ENCODE peak calls at places on chromosomes 2 and 18, in nine cellular contexts. J is CD8-positive, alpha-beta T cell; K is A549; S is foreskin fibroblast; M is progenitor cell of endocrine pancreas; U is mammary epithelial cell; T is endodermal cell; I is upper lobe of left lung; C is pancreas. Y is an unnamed sample.

GRCh38 chr2:39703473-39703872 is 37.8 kb downstream of the TMEM178A start:
- DNase-seq in I (no peak), J (no peak), K (no peak), M (no peak), T (no peak), C (no peak), S (no peak), U (no peak), Y (no peak)

GRCh38 chr2:21800356-21800755 is 676.6 kb downstream of the TDRD15 start:
- DNase-seq in K (no peak), S (no peak), M (no peak), J (no peak), I (no peak), C (no peak), T (no peak), U (no peak), Y (no peak)

GRCh38 chr2:173043897-173044472 is 31.7 kb upstream of the MAP3K20 start:
- DNase-seq in T (no peak), K (no peak), S (no peak), C (no peak), U (no peak), J (no peak), I (no peak), M (no peak), Y (no peak)

GRCh38 chr2:11963966-11964365 is 217.5 kb downstream of the LPIN1 start:
- DNase-seq in C (no peak), M (no peak), J (no peak), I (no peak), T (no peak), K (no peak), S (no peak), U (peak; percentile 60), Y (no peak)

GRCh38 chr2:9025746-9026145 is 22.3 kb upstream of the MBOAT2 start:
- DNase-seq in K (no peak), U (no peak), M (no peak), S (no peak), C (no peak), T (no peak), I (no peak), J (no peak), Y (no peak)

GRCh38 chr2:48601349-48601748 is 16.3 kb upstream of the GTF2A1L start:
- DNase-seq in C (no peak), K (no peak), U (peak; percentile 9), M (no peak), J (no peak), S (no peak), I (peak; percentile 51), T (peak; percentile 81), Y (no peak)

GRCh38 chr2:161039071-161039470 is 121.2 kb upstream of the TANK start:
- DNase-seq in C (no peak), S (no peak), K (no peak), M (no peak), J (no peak), U (no peak), I (no peak), T (no peak), Y (no peak)

GRCh38 chr2:158502984-158503383 is 46.2 kb downstream of the PKP4 start:
- DNase-seq in M (no peak), U (no peak), S (peak; percentile 69), J (no peak), K (peak; percentile 18), I (no peak), T (no peak), C (no peak), Y (peak; percentile 93)

GRCh38 chr2:197813093-197813787 is 8.8 kb downstream of the PLCL1 start:
- DNase-seq in T (peak; percentile 47), I (no peak), S (peak; percentile 30), C (no peak), M (no peak), U (peak; percentile 41), J (no peak), K (peak; percentile 31), Y (no peak)

GRCh38 chr2:30371772-30372373 is 75.2 kb upstream of the LCLAT1 start:
- DNase-seq in S (no peak), T (no peak), U (no peak), I (peak; percentile 10), J (no peak), K (no peak), M (no peak), C (no peak), Y (no peak)

GRCh38 chr18:22282311-22283235 is 113.2 kb downstream of the GATA6 start:
- DNase-seq in I (no peak), C (no peak), S (no peak), M (no peak), K (peak; percentile 72), T (peak; percentile 57), U (peak; percentile 86), J (peak; percentile 35), Y (peak; percentile 21)

GRCh38 chr2:165902929-165903328 is 50.6 kb downstream of the TTC21B start:
- DNase-seq in U (peak; percentile 9), S (no peak), M (no peak), K (no peak), J (no peak), T (no peak), I (no peak), C (no peak), Y (no peak)

GRCh38 chr2:25373269-25373981 is 31.7 kb upstream of the DNMT3A start:
- DNase-seq in J (no peak), I (peak; percentile 70), M (no peak), C (peak; percentile 87), S (no peak), T (peak; percentile 38), U (peak; percentile 13), K (no peak), Y (no peak)

GRCh38 chr18:69261436-69261835 is 139.3 kb upstream of the DOK6 start:
- DNase-seq in J (no peak), S (no peak), I (no peak), T (no peak), C (no peak), K (no peak), U (no peak), M (no peak), Y (no peak)

GRCh38 chr2:30511122-30512083 is 64.4 kb downstream of the LCLAT1 start:
- DNase-seq in C (no peak), S (peak; percentile 59), M (no peak), T (no peak), K (no peak), I (peak; percentile 30), U (no peak), J (no peak), Y (no peak)

GRCh38 chr18:54555996-54556395 is 35.0 kb upstream of the DYNAP start:
- DNase-seq in M (no peak), U (no peak), C (no peak), J (no peak), S (no peak), T (no peak), K (no peak), I (no peak), Y (no peak)

GRCh38 chr18:42053188-42053781 is 98.3 kb downstream of the PIK3C3 start:
- DNase-seq in J (peak; percentile 55), K (no peak), S (peak; percentile 28), U (peak; percentile 28), I (peak; percentile 50), M (peak; percentile 19), C (peak; percentile 31), T (peak; percentile 75), Y (no peak)

GRCh38 chr2:6820236-6820635 is 45.5 kb downstream of the CMPK2 start:
- DNase-seq in U (no peak), S (no peak), M (no peak), T (no peak), K (no peak), C (no peak), I (no peak), J (no peak), Y (no peak)

GRCh38 chr2:237199082-237199481 is 113.4 kb downstream of the COPS8 start:
- DNase-seq in J (no peak), K (no peak), S (peak; percentile 59), U (no peak), T (no peak), I (no peak), C (no peak), M (no peak), Y (no peak)

GRCh38 chr2:25558262-25558661 is 115.1 kb downstream of the DTNB start:
- DNase-seq in J (peak; percentile 14), S (peak; percentile 70), K (no peak), C (no peak), T (no peak), M (no peak), I (no peak), U (peak; percentile 54), Y (no peak)

GRCh38 chr2:12701786-12702660 is 14.7 kb upstream of the TRIB2 start:
- DNase-seq in K (no peak), I (no peak), M (no peak), S (no peak), C (no peak), T (no peak), J (no peak), U (peak; percentile 88), Y (no peak)

GRCh38 chr2:186734957-186735734 is 41.3 kb downstream of the FAM171B start:
- DNase-seq in K (no peak), U (no peak), I (no peak), M (no peak), J (no peak), T (no peak), S (no peak), C (no peak), Y (no peak)

GRCh38 chr2:65800998-65801397 is 368.6 kb upstream of the SPRED2 start:
- DNase-seq in I (no peak), J (no peak), T (peak; percentile 84), S (no peak), K (no peak), U (peak; percentile 20), C (no peak), M (no peak), Y (no peak)
- TF ChIP-seq CTCF in I (no peak), J (no peak), T (peak; percentile 84), S (peak; percentile 44), K (peak; percentile 32), U (peak; percentile 42), C (peak; percentile 31), M (no peak), Y (peak; percentile 50)

GRCh38 chr18:78021196-78021595 is 771.5 kb downstream of the GALR1 start:
- DNase-seq in C (no peak), I (no peak), U (no peak), T (peak; percentile 65), J (no peak), S (no peak), M (no peak), K (no peak), Y (no peak)
- TF ChIP-seq CTCF in C (no peak), I (no peak), U (no peak), T (peak; percentile 77), J (no peak), S (no peak), M (peak; percentile 44), K (no peak), Y (no peak)

GRCh38 chr2:84022810-84023431 is 436.2 kb downstream of the SUCLG1 start:
- DNase-seq in K (peak; percentile 5), J (no peak), I (no peak), T (peak; percentile 72), S (no peak), C (no peak), U (peak; percentile 49), M (peak; percentile 17), Y (peak; percentile 12)
- TF ChIP-seq CTCF in K (peak; percentile 74), J (peak; percentile 47), I (peak; percentile 45), T (peak; percentile 86), S (peak; percentile 66), C (peak; percentile 52), U (peak; percentile 84), M (peak; percentile 80), Y (peak; percentile 64)

DNA sequence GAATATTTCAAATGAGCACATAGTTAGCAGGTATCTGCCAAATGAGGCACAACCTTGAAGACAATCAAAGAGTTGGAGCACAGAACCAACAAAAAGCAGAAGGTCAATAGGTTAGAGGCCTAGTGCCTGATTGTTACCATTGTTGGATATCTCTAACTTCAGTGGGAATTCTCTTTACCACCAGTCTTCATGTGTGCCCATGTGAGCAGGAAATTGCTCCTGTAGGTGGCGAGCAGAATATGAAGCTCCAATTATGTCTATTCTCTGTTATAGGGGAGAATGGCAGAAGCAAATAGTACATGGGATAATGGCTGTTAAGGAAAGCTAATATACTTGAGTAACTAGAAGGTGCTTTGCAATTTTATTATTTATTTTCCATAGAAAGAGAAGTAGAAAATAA is 14.9 kb upstream of the ZNF385B start:
- DNase-seq in T (no peak), U (no peak), M (no peak), S (no peak), K (no peak), I (no peak), C (no peak), J (no peak), Y (no peak)
- TF ChIP-seq CTCF in T (peak; percentile 28), U (no peak), M (no peak), S (no peak), K (no peak), I (no peak), C (no peak), J (no peak), Y (no peak)

Y was measured in AG04449.